ENCODE peak calls at places on chromosomes 2 and 18, in four cellular contexts. F, I, K and W are unnamed samples.

GRCh38 chr18:49876536-49876935 is 63.2 kb upstream of the ACAA2 start:
- DNase-seq in F (no peak), I (no peak), K (no peak), W (no peak)

GRCh38 chr2:240277073-240277806 is 136.8 kb upstream of the OTOS start:
- DNase-seq in F (peak), I (no peak), K (no peak), W (no peak)

GRCh38 chr2:128552806-128553551 is 234.3 kb upstream of the HS6ST1 start:
- DNase-seq in F (peak), I (no peak), K (no peak), W (no peak)

GRCh38 chr2:23683001-23683400 is 243.9 kb downstream of the ATAD2B start:
- DNase-seq in F (no peak), I (no peak), K (no peak), W (no peak)

GRCh38 chr18:61554117-61554776 is 221.0 kb downstream of the CDH20 start:
- DNase-seq in F (no peak), I (peak), K (no peak), W (no peak)

GRCh38 chr2:220463876-220464275 is 836.4 kb downstream of the SLC4A3 start:
- DNase-seq in F (no peak), I (no peak), K (no peak), W (no peak)

GRCh38 chr2:40098786-40099470 is 319.9 kb upstream of the THUMPD2 start:
- DNase-seq in F (no peak), I (no peak), K (no peak), W (no peak)

GRCh38 chr2:48723125-48723524 is 32.4 kb downstream of the LHCGR start:
- DNase-seq in F (no peak), I (no peak), K (no peak), W (no peak)

GRCh38 chr2:17912266-17912691 is 33.8 kb downstream of the KCNS3 start:
- DNase-seq in F (no peak), I (no peak), K (no peak), W (no peak)

GRCh38 chr18:63683890-63684289 is 18.9 kb upstream of the SERPINB11 start:
- DNase-seq in F (no peak), I (no peak), K (no peak), W (no peak)

GRCh38 chr2:74567862-74568261 is 13.3 kb downstream of the DOK1 start:
- DNase-seq in F (no peak), I (no peak), K (no peak), W (no peak)

GRCh38 chr2:26968001-26968400 is 2.4 kb upstream of the MAPRE3 start:
- DNase-seq in F (no peak), I (no peak), K (no peak), W (no peak)

GRCh38 chr2:133602538-133602937 is 34.3 kb upstream of the NCKAP5 start:
- DNase-seq in F (no peak), I (no peak), K (no peak), W (no peak)

GRCh38 chr2:239868556-239869181 is 156.5 kb downstream of the NDUFA10 start:
- DNase-seq in F (peak), I (no peak), K (no peak), W (peak)

GRCh38 chr18:59469463-59470180 is 110.6 kb upstream of the LMAN1 start:
- DNase-seq in F (no peak), I (no peak), K (no peak), W (no peak)

GRCh38 chr18:24982831-24983230 is 369.1 kb downstream of the ZNF521 start:
- DNase-seq in F (no peak), I (no peak), K (no peak), W (no peak)

GRCh38 chr2:216687111-216687510 is 8.2 kb downstream of the IGFBP5 start:
- DNase-seq in F (no peak), I (no peak), K (no peak), W (no peak)

GRCh38 chr2:109239720-109240119 is 110.7 kb downstream of the SH3RF3 start:
- DNase-seq in F (no peak), I (no peak), K (no peak), W (no peak)

GRCh38 chr2:197356136-197356535 is 45.6 kb upstream of the ANKRD44 start:
- DNase-seq in F (no peak), I (peak), K (no peak), W (no peak)

GRCh38 chr2:182767578-182767977 is 51.5 kb downstream of the DNAJC10 start:
- DNase-seq in F (no peak), I (no peak), K (no peak), W (no peak)

GRCh38 chr2:68995911-68996310 is 17.1 kb upstream of the ANTXR1 start:
- DNase-seq in F (no peak), I (no peak), K (no peak), W (no peak)

GRCh38 chr2:25281581-25281980 is 60.1 kb downstream of the DNMT3A start:
- DNase-seq in F (no peak), I (no peak), K (no peak), W (no peak)

GRCh38 chr18:36372902-36373301 is 75.4 kb downstream of the FHOD3 start:
- DNase-seq in F (no peak), I (no peak), K (no peak), W (no peak)
- TF ChIP-seq CTCF in F (no peak), I (no peak), K (no peak), W (no peak)

GRCh38 chr18:33195795-33196194 is 244.7 kb downstream of the CCDC178 start:
- DNase-seq in F (no peak), I (no peak), K (no peak), W (no peak)

GRCh38 chr18:33205777-33206176 is 234.7 kb downstream of the CCDC178 start:
- DNase-seq in F (no peak), I (no peak), K (no peak), W (no peak)

GRCh38 chr18:33201509-33201926 is 239.0 kb downstream of the CCDC178 start:
- DNase-seq in F (no peak), I (no peak), K (peak), W (no peak)
- TF ChIP-seq CTCF in F (peak), I (no peak), K (peak), W (peak)

GRCh38 chr2:152715854-152716428 is 1.3 kb downstream of the PRPF40A start:
- DNase-seq in F (no peak), I (peak), K (peak), W (no peak)
- TF ChIP-seq CTCF in F (peak), I (peak), K (peak), W (peak)

GRCh38 chr2:192025607-192026006 is 169.1 kb downstream of the TMEFF2 start:
- DNase-seq in F (no peak), I (no peak), K (no peak), W (no peak)
- TF ChIP-seq CTCF in F (no peak), I (no peak), K (no peak), W (no peak)

GRCh38 chr2:7379799-7380198 is 462.6 kb downstream of the RNF144A start:
- DNase-seq in F (no peak), I (no peak), K (no peak), W (no peak)

GRCh38 chr2:7375901-7376300 is 458.7 kb downstream of the RNF144A start:
- DNase-seq in F (no peak), I (no peak), K (no peak), W (no peak)

GRCh38 chr2:7378642-7379041 is 461.4 kb downstream of the RNF144A start:
- DNase-seq in F (no peak), I (no peak), K (no peak), W (no peak)

GRCh38 chr2:7373156-7373555 is 455.9 kb downstream of the RNF144A start:
- DNase-seq in F (no peak), I (no peak), K (no peak), W (no peak)

GRCh38 chr2:7377861-7378569 is 460.8 kb downstream of the RNF144A start:
- DNase-seq in F (no peak), I (no peak), K (peak), W (no peak)
- TF ChIP-seq CTCF in F (no peak), I (no peak), K (no peak), W (no peak)

GRCh38 chr2:174615951-174616436 is 18.4 kb upstream of the WIPF1 start:
- DNase-seq in F (no peak), I (no peak), K (no peak), W (no peak)

GRCh38 chr2:174614261-174614660 is 16.7 kb upstream of the WIPF1 start:
- DNase-seq in F (no peak), I (no peak), K (no peak), W (no peak)

GRCh38 chr2:174617713-174618112 is 20.1 kb upstream of the WIPF1 start:
- DNase-seq in F (no peak), I (no peak), K (no peak), W (no peak)

GRCh38 chr2:174618179-174618578 is 20.6 kb upstream of the WIPF1 start:
- DNase-seq in F (no peak), I (no peak), K (no peak), W (no peak)

DNA sequence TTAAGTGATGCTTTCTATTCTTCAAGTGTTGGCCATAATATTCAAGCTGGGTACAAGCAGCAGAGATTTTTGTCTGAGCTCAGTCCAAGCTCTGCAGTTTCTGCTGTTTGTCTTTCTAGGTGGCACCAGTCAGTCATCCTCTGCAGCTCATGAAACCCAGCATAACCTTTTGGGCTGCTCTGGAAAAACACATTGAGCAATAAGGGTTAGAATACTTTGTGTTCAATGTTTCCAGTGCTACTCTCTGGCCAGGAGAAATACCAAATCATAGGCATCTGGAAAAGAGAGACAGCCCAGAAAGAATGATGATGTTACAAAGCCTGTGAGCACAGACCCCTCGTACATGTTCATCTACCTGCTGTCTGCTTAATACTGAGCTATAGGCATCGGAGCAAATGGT is 19.5 kb upstream of the WIPF1 start:
- DNase-seq in F (no peak), I (no peak), K (no peak), W (no peak)
- TF ChIP-seq CTCF in F (peak), I (no peak), K (no peak), W (no peak)

GRCh38 chr2:180653481-180653880 is 326.9 kb upstream of the UBE2E3 start:
- DNase-seq in F (no peak), I (no peak), K (no peak), W (no peak)

GRCh38 chr2:180655393-180655792 is 325.0 kb upstream of the UBE2E3 start:
- DNase-seq in F (no peak), I (no peak), K (no peak), W (no peak)

GRCh38 chr2:180657054-180657453 is 323.4 kb upstream of the UBE2E3 start:
- DNase-seq in F (no peak), I (no peak), K (no peak), W (no peak)

GRCh38 chr2:180656455-180656847 is 324.0 kb upstream of the UBE2E3 start:
- DNase-seq in F (no peak), I (no peak), K (no peak), W (no peak)

GRCh38 chr2:180655842-180656454 is 324.5 kb upstream of the UBE2E3 start:
- DNase-seq in F (no peak), I (no peak), K (no peak), W (no peak)
- TF ChIP-seq CTCF in F (peak), I (no peak), K (peak), W (peak)

GRCh38 chr2:33482518-33482917 is 6.1 kb downstream of the RASGRP3 start:
- DNase-seq in F (no peak), I (no peak), K (no peak), W (no peak)
- TF ChIP-seq CTCF in F (no peak), I (no peak), K (no peak), W (no peak)